ENCODE peak calls at places on chromosomes 11 and 22, in five cellular contexts. One of them, this sample, is unnamed. For H3K27me3, the result is how much of the 10 kb centered on the place peaks cover.

GRCh38 chr22:49433717-49434611 is 393.7 kb downstream of the BRD1 start:
- DNase-seq in fibroblast of lung: no peak
- DNase-seq in body of pancreas: no peak
- DNase-seq in adrenal gland: no peak
- DNase-seq in psoas muscle: no peak
- DNase-seq in this sample: no peak

GRCh38 chr22:43237280-43237679 is 50.3 kb upstream of the TTLL12 start:
- DNase-seq in fibroblast of lung: no peak
- DNase-seq in body of pancreas: no peak
- DNase-seq in adrenal gland: peak
- DNase-seq in psoas muscle: no peak
- DNase-seq in this sample: no peak

GRCh38 chr22:47297261-47298016 is 535.0 kb downstream of the TBC1D22A start:
- DNase-seq in fibroblast of lung: no peak
- DNase-seq in body of pancreas: no peak
- DNase-seq in adrenal gland: no peak
- DNase-seq in psoas muscle: no peak
- DNase-seq in this sample: no peak

GRCh38 chr11:2314525-2315394 is 12.9 kb downstream of the TSPAN32 start:
- DNase-seq in fibroblast of lung: peak
- DNase-seq in body of pancreas: peak
- DNase-seq in adrenal gland: peak
- DNase-seq in psoas muscle: peak
- DNase-seq in this sample: no peak

GRCh38 chr11:107705027-107705426 is 6.8 kb downstream of the SLN start:
- DNase-seq in fibroblast of lung: peak
- DNase-seq in body of pancreas: no peak
- DNase-seq in adrenal gland: no peak
- DNase-seq in psoas muscle: no peak
- DNase-seq in this sample: peak

GRCh38 chr11:68447015-68447801 is 13.3 kb upstream of the PPP6R3 start:
- DNase-seq in fibroblast of lung: peak
- DNase-seq in body of pancreas: peak
- DNase-seq in adrenal gland: peak
- DNase-seq in psoas muscle: peak
- DNase-seq in this sample: no peak

GRCh38 chr22:45231293-45231692 is 9.4 kb downstream of the KIAA0930 start:
- DNase-seq in fibroblast of lung: no peak
- DNase-seq in body of pancreas: no peak
- DNase-seq in adrenal gland: no peak
- DNase-seq in psoas muscle: peak
- DNase-seq in this sample: no peak

GRCh38 chr11:64131657-64132387 is 34.1 kb downstream of the MACROD1 start:
- DNase-seq in fibroblast of lung: no peak
- DNase-seq in body of pancreas: no peak
- DNase-seq in adrenal gland: no peak
- DNase-seq in psoas muscle: no peak
- DNase-seq in this sample: no peak

GRCh38 chr11:65500262-65501004 is 1.6 kb downstream of the MALAT1 start:
- DNase-seq in fibroblast of lung: peak
- DNase-seq in body of pancreas: peak
- DNase-seq in adrenal gland: peak
- DNase-seq in psoas muscle: peak
- DNase-seq in this sample: no peak

GRCh38 chr11:64339754-64340408 is at the start of gene CCDC88B:
- DNase-seq in fibroblast of lung: no peak
- DNase-seq in body of pancreas: peak
- DNase-seq in adrenal gland: peak
- DNase-seq in psoas muscle: peak
- DNase-seq in this sample: no peak

GRCh38 chr22:29320546-29320945 is 5.0 kb upstream of the RASL10A start:
- DNase-seq in fibroblast of lung: no peak
- DNase-seq in body of pancreas: no peak
- DNase-seq in adrenal gland: no peak
- DNase-seq in psoas muscle: no peak
- DNase-seq in this sample: no peak

GRCh38 chr22:22380098-22381030 is 128.2 kb downstream of the ZNF280B start:
- DNase-seq in fibroblast of lung: no peak
- DNase-seq in body of pancreas: no peak
- DNase-seq in adrenal gland: no peak
- DNase-seq in psoas muscle: no peak
- DNase-seq in this sample: no peak

DNA sequence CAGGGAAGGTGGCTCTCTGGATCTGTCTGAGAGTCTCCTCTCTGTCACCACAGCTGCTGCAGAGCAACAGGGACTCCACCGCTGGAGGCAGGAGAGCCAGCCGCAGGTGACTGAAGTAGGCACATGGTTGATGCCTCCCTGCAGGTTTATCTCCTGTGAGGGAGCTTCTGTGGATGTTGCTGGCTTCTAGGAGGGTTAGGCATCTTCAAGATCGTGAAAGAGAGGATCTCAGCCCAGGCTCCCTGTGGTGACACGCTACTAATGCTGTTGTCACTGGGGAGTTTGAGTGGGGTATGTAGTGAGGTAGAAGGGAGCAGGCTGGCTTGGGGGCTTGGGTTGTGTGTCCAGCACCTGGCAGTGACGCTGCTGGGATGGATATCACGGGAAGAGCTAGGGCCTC is 34.1 kb downstream of the DAGLA start:
- DNase-seq in fibroblast of lung: no peak
- DNase-seq in body of pancreas: no peak
- DNase-seq in adrenal gland: no peak
- DNase-seq in psoas muscle: no peak
- DNase-seq in this sample: no peak
- H3K27me3 ChIP-seq in fibroblast of lung: under half
- H3K27me3 ChIP-seq in body of pancreas: under half
- H3K27me3 ChIP-seq in adrenal gland: under half
- H3K27me3 ChIP-seq in psoas muscle: under half
- H3K27me3 ChIP-seq in this sample: under half

GRCh38 chr11:128021304-128022006 is 565.9 kb downstream of the ETS1 start:
- DNase-seq in fibroblast of lung: peak
- DNase-seq in body of pancreas: no peak
- DNase-seq in adrenal gland: no peak
- DNase-seq in psoas muscle: no peak
- DNase-seq in this sample: no peak
- TF ChIP-seq CTCF in fibroblast of lung: peak
- TF ChIP-seq CTCF in body of pancreas: no peak
- TF ChIP-seq CTCF in adrenal gland: no peak
- TF ChIP-seq CTCF in psoas muscle: peak
- TF ChIP-seq CTCF in this sample: peak

GRCh38 chr22:20137671-20138416 is 6.2 kb downstream of the ZDHHC8 start:
- DNase-seq in fibroblast of lung: no peak
- DNase-seq in body of pancreas: no peak
- DNase-seq in adrenal gland: no peak
- DNase-seq in psoas muscle: no peak
- DNase-seq in this sample: no peak
- H3K27me3 ChIP-seq in fibroblast of lung: under half
- H3K27me3 ChIP-seq in body of pancreas: under half
- H3K27me3 ChIP-seq in adrenal gland: under half
- H3K27me3 ChIP-seq in psoas muscle: under half
- H3K27me3 ChIP-seq in this sample: under half

GRCh38 chr11:22830082-22830414 is 447 bp upstream of the SVIP start:
- DNase-seq in fibroblast of lung: no peak
- DNase-seq in body of pancreas: no peak
- DNase-seq in adrenal gland: no peak
- DNase-seq in psoas muscle: no peak
- DNase-seq in this sample: no peak
- TF ChIP-seq CTCF in fibroblast of lung: no peak
- TF ChIP-seq CTCF in body of pancreas: no peak
- TF ChIP-seq CTCF in adrenal gland: no peak
- TF ChIP-seq CTCF in psoas muscle: no peak
- TF ChIP-seq CTCF in this sample: no peak

GRCh38 chr11:132876301-132877071 is 655.8 kb downstream of the OPCML start:
- DNase-seq in fibroblast of lung: no peak
- DNase-seq in body of pancreas: no peak
- DNase-seq in adrenal gland: no peak
- DNase-seq in psoas muscle: no peak
- DNase-seq in this sample: no peak
- H3K27me3 ChIP-seq in fibroblast of lung: under half
- H3K27me3 ChIP-seq in body of pancreas: under half
- H3K27me3 ChIP-seq in adrenal gland: under half
- H3K27me3 ChIP-seq in psoas muscle: under half
- H3K27me3 ChIP-seq in this sample: under half

GRCh38 chr11:22730319-22730718 is 63.9 kb downstream of the GAS2 start:
- DNase-seq in fibroblast of lung: peak
- DNase-seq in body of pancreas: no peak
- DNase-seq in adrenal gland: no peak
- DNase-seq in psoas muscle: no peak
- DNase-seq in this sample: no peak
- TF ChIP-seq CTCF in fibroblast of lung: no peak
- TF ChIP-seq CTCF in body of pancreas: no peak
- TF ChIP-seq CTCF in adrenal gland: no peak
- TF ChIP-seq CTCF in psoas muscle: peak
- TF ChIP-seq CTCF in this sample: no peak

GRCh38 chr11:119890466-119890865 is 161.5 kb upstream of the NECTIN1 start:
- DNase-seq in fibroblast of lung: no peak
- DNase-seq in body of pancreas: no peak
- DNase-seq in adrenal gland: no peak
- DNase-seq in psoas muscle: no peak
- DNase-seq in this sample: no peak
- H3K27me3 ChIP-seq in fibroblast of lung: under half
- H3K27me3 ChIP-seq in body of pancreas: under half
- H3K27me3 ChIP-seq in adrenal gland: under half
- H3K27me3 ChIP-seq in psoas muscle: under half
- H3K27me3 ChIP-seq in this sample: under half

DNA sequence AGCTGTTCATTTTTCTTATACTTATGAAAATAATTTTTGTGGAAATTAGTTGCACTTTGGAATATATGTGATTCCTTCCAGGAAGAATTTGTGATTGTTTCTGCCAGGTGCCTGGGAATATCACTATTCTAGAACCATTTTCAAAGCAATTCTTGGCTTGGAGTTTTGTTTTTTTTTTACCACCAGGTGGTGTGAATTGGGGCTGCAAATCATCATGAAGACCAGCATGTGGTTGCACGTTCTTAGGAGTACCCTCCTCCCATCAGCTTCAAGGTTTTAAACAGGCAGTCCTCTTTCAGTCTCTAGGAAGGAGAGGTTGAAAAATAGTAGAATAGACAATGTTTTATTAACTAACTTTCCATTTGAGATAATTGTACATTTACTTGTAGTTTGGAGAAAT is 25.9 kb downstream of the USP47 start:
- DNase-seq in fibroblast of lung: no peak
- DNase-seq in body of pancreas: no peak
- DNase-seq in adrenal gland: no peak
- DNase-seq in psoas muscle: no peak
- DNase-seq in this sample: no peak
- TF ChIP-seq CTCF in fibroblast of lung: no peak
- TF ChIP-seq CTCF in body of pancreas: no peak
- TF ChIP-seq CTCF in adrenal gland: no peak
- TF ChIP-seq CTCF in psoas muscle: no peak
- TF ChIP-seq CTCF in this sample: no peak

GRCh38 chr11:122355968-122356367 is 240.0 kb upstream of the BLID start:
- DNase-seq in fibroblast of lung: no peak
- DNase-seq in body of pancreas: no peak
- DNase-seq in adrenal gland: no peak
- DNase-seq in psoas muscle: no peak
- DNase-seq in this sample: no peak
- H3K27me3 ChIP-seq in fibroblast of lung: under half
- H3K27me3 ChIP-seq in body of pancreas: under half
- H3K27me3 ChIP-seq in adrenal gland: under half
- H3K27me3 ChIP-seq in psoas muscle: under half
- H3K27me3 ChIP-seq in this sample: under half